ENCODE peak calls at places on chromosome 2, in four cellular contexts. I is CD8-positive, alpha-beta memory T cell; D is CD8-positive, alpha-beta T cell; K is adrenal gland. U is an unnamed sample. For H3K4me1, the result is how much of the 10 kb centered on the place peaks cover.

GRCh38 chr2:25920326-25920725 is 42.0 kb upstream of the ASXL2 start:
- DNase-seq in I (no peak), D (no peak), K (no peak), U (no peak)

GRCh38 chr2:110670826-110671225 is 7.0 kb downstream of the BUB1 start:
- DNase-seq in I (no peak), D (no peak), K (no peak), U (no peak)

GRCh38 chr2:65708129-65708528 is 275.7 kb upstream of the SPRED2 start:
- DNase-seq in I (no peak), D (no peak), K (no peak), U (no peak)

GRCh38 chr2:3481011-3481400 is 38.3 kb downstream of the ADI1 start:
- DNase-seq in I (no peak), D (no peak), K (no peak), U (no peak)

GRCh38 chr2:234502285-234502918 is 5.5 kb upstream of the ARL4C start:
- DNase-seq in I (no peak), D (no peak), K (no peak), U (no peak)

GRCh38 chr2:159755788-159756187 is 42.2 kb downstream of the CD302 start:
- DNase-seq in I (no peak), D (no peak), K (no peak), U (no peak)

GRCh38 chr2:96533292-96534073 is 3.1 kb upstream of the ARID5A start:
- DNase-seq in I (no peak), D (no peak), K (peak), U (no peak)

GRCh38 chr2:227942021-227942420 is 70.6 kb downstream of the DAW1 start:
- DNase-seq in I (no peak), D (no peak), K (no peak), U (no peak)

GRCh38 chr2:126885701-126886121 is 13.0 kb upstream of the TEX51 start:
- DNase-seq in I (no peak), D (no peak), K (peak), U (peak)

GRCh38 chr2:133489146-133489545 is 79.1 kb downstream of the NCKAP5 start:
- DNase-seq in I (no peak), D (no peak), K (no peak), U (no peak)

GRCh38 chr2:11617984-11618707 is 51.8 kb downstream of the NTSR2 start:
- DNase-seq in I (no peak), D (no peak), K (no peak), U (no peak)

GRCh38 chr2:61451178-61451577 is 19.7 kb downstream of the USP34 start:
- DNase-seq in I (no peak), D (no peak), K (no peak), U (no peak)

GRCh38 chr2:98123286-98123685 is 36.3 kb downstream of the VWA3B start:
- DNase-seq in I (no peak), D (no peak), K (no peak), U (no peak)

GRCh38 chr2:174761837-174762236 is 2.4 kb downstream of the CHRNA1 start:
- DNase-seq in I (no peak), D (no peak), K (no peak), U (no peak)

DNA sequence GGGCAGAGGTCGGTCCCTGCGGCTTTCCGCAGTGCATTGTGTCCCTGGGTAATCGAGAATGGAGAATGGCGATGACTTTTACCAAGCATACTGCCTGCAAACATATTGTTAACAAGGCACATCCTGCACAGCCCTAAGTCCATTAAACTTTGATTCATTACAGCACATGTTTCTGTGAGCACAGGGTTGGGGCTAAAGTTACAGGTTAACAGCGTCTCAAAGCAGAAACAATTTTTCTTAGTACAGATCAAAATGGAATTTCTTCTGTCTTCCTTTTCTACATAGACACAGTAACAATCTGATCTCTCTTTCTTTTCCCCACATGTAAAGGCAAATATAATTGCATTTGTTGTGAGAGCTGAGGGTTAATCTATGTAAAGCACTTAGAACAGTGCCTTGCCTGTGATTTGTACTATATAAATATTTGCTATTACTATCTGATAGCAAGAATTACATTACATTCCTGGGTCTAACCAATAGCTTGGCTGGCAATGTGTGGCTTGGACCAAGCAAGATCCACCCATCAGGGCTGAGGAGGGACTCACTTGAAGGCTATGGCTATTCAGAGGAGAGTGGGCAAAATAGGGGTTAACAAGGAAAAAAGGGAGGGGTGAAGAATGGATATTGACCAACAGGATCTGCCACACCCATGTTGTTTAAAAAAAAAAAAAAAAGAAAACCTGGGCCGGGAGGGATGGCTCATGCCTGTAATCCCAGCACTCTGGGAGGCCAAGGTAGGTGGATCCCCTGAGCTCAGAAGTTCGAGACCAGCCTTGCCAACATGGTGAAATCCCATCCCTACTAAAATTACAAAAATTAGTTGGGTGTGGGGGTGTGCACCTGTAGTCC is 19.8 kb upstream of the TMBIM1 start:
- DNase-seq in I (no peak), D (no peak), K (no peak), U (no peak)
- H3K4me1 ChIP-seq in I (under half), D (under half), K (under half), U (under half)

GRCh38 chr2:217956895-217957457 is 45.8 kb downstream of the TNS1 start:
- DNase-seq in I (no peak), D (no peak), K (no peak), U (no peak)
- H3K4me1 ChIP-seq in I (under half), D (under half), K (under half), U (under half)

GRCh38 chr2:201196803-201197202 is 13.9 kb downstream of the CASP10 start:
- DNase-seq in I (no peak), D (no peak), K (no peak), U (no peak)
- H3K4me1 ChIP-seq in I (under half), D (under half), K (under half), U (under half)

DNA sequence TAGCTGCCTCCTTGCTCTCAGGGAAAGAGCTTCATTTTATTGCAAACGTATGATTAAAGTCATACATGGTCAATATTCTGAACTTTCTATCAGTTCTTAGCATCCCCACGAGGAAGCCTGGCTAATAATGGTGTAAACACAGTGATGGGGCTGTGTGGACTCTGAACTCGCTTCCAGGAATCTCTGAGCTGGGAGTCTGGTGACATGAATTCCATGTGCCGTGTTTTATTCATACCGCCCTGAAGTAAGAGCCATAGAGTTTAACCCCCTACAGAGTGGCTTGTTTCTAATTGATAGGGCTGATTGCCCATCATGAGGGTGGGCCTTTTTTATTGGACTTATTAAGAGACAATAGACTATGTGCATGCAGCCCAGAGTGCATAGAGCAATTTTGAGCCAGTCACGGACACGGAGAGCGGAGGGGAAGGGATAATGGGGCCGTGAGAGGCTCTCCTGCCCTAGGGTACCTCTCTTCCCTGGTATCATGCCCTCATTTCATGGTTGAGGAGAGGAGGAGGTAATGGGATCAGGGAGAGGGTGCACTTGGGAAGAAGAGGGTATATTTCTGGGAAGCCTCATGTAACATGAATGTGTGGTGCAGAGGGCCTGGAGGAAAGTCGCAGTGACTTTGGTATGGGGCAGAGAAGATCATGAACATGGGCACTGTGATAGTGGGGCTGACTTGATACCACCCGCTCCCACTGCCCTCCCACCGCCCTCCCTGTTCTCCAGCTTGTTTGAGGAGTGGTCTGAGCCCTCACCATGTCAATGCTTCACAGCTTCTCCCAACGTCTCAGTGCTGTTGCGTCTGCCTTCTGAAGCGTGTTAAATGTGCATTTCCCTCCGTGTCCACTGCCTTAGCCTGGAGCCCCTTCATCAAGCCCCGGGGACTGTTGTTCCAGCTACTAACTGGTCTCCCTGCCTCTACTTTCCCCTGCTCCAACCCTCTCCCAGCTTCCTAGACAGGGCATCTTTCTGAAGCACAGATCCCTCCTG is 73.2 kb downstream of the IL1R2 start:
- DNase-seq in I (no peak), D (no peak), K (no peak), U (no peak)
- H3K4me1 ChIP-seq in I (under half), D (under half), K (under half), U (under half)

DNA sequence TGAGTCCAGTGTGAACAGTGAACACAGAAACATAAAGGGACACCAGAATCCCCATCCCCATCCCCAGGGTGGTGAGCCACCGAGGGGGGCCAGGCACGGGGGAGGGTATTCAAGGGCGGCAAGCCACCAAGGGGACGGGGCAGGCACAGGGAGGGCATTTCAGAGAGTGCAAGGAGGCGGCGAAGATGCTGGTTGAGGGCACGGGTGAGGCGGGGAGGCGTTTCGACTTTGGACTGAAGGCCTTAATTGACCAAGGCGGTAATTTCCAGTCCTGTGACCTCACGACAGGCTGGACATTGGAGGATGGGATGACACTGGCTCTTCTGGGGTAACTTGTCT is 70.4 kb downstream of the ODC1 start:
- DNase-seq in I (no peak), D (no peak), K (no peak), U (no peak)
- H3K4me1 ChIP-seq in I (half or more), D (half or more), K (under half), U (under half)

GRCh38 chr2:200862532-200863000 is 1.9 kb downstream of the CLK1 start:
- DNase-seq in I (peak), D (peak), K (peak), U (no peak)
- H3K4me1 ChIP-seq in I (under half), D (under half), K (under half), U (under half)

GRCh38 chr2:203442463-203442862 is 92.6 kb downstream of the RAPH1 start:
- DNase-seq in I (no peak), D (no peak), K (no peak), U (no peak)
- H3K4me1 ChIP-seq in I (under half), D (under half), K (under half), U (under half)

GRCh38 chr2:36461039-36461681 is 105.6 kb downstream of the CRIM1 start:
- DNase-seq in I (no peak), D (no peak), K (no peak), U (no peak)

GRCh38 chr2:36458106-36458505 is 102.5 kb downstream of the CRIM1 start:
- DNase-seq in I (no peak), D (no peak), K (no peak), U (no peak)

GRCh38 chr2:36456227-36456788 is 100.7 kb downstream of the CRIM1 start:
- DNase-seq in I (no peak), D (no peak), K (peak), U (no peak)

GRCh38 chr2:36462311-36462710 is 106.7 kb downstream of the CRIM1 start:
- DNase-seq in I (no peak), D (no peak), K (no peak), U (no peak)

DNA sequence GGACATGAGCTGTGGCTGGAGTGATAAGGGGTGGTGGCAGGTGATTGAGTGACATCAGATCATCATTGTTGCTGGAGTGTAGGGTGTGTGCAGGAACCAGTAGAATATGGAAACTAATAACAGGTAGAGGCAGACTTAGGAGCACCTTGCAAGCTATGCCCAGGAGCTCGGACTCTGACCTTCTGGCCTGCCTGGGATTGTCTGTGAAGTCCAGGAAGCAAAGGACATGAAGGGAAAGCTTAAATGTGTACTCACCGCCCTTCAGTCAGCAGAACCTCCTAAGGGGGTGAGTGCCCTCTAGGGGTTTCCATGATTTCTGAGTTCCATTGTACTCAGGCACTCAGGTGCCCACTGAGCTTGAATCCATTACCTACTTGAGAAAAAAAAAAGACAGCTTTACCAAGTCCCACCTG is 104.2 kb downstream of the CRIM1 start:
- DNase-seq in I (no peak), D (no peak), K (peak), U (no peak)
- H3K4me1 ChIP-seq in I (under half), D (under half), K (under half), U (under half)

U was measured in H1.